ENCODE peak calls at places on chromosomes 3 and 15, in nine cellular contexts. T is breast epithelium; G is mesenchymal stem cell; Y is CD8-positive, alpha-beta memory T cell; Q is right cardiac atrium; D is neuronal stem cell; L is heart left ventricle; P is heart right ventricle; R is endodermal cell. H is an unnamed sample. For H3K4me1, the result is how much of the 10 kb centered on the place peaks cover.

GRCh38 chr3:153958635-153959320 is 162.4 kb upstream of the ARHGEF26 start:
- DNase-seq in T (no peak), G (peak), Y (no peak), Q (no peak), D (no peak), L (no peak), P (no peak), R (no peak), H (no peak)

GRCh38 chr15:54644796-54645195 is 551.9 kb downstream of the RSL24D1 start:
- DNase-seq in T (no peak), G (no peak), Y (no peak), Q (no peak), D (no peak), L (no peak), P (no peak), R (no peak), H (no peak)

GRCh38 chr3:69392415-69392814 is 6.5 kb upstream of the FRMD4B start:
- DNase-seq in T (no peak), G (no peak), Y (no peak), Q (no peak), D (no peak), L (no peak), P (no peak), R (no peak), H (no peak)

GRCh38 chr3:195105389-195105788 is 165.6 kb downstream of the XXYLT1 start:
- DNase-seq in T (no peak), G (peak), Y (peak), Q (no peak), D (no peak), L (no peak), P (no peak), R (no peak), H (no peak)

GRCh38 chr15:41258706-41259471 is 27.8 kb downstream of the CHP1 start:
- DNase-seq in T (no peak), G (peak), Y (no peak), Q (no peak), D (no peak), L (no peak), P (no peak), R (no peak), H (no peak)

GRCh38 chr3:69294014-69294771 is 91.7 kb downstream of the FRMD4B start:
- DNase-seq in T (no peak), G (peak), Y (no peak), Q (no peak), D (no peak), L (no peak), P (no peak), R (no peak), H (no peak)

GRCh38 chr3:158842946-158843345 is 41.1 kb downstream of the MFSD1 start:
- DNase-seq in T (no peak), G (no peak), Y (no peak), Q (no peak), D (no peak), L (no peak), P (no peak), R (no peak), H (no peak)

GRCh38 chr3:108590443-108590842 is 921 bp downstream of the DZIP3 start:
- DNase-seq in T (no peak), G (peak), Y (no peak), Q (no peak), D (no peak), L (no peak), P (no peak), R (no peak), H (no peak)

GRCh38 chr3:196135693-196136639 is 54.1 kb upstream of the TFRC start:
- DNase-seq in T (peak), G (no peak), Y (no peak), Q (no peak), D (no peak), L (no peak), P (no peak), R (no peak), H (no peak)

GRCh38 chr3:60001369-60001768 is 951.5 kb upstream of the CFAP20DC start:
- DNase-seq in T (no peak), G (no peak), Y (no peak), Q (no peak), D (no peak), L (no peak), P (no peak), R (no peak), H (no peak)

GRCh38 chr3:100850721-100851120 is 141.4 kb downstream of the TFG start:
- DNase-seq in T (no peak), G (no peak), Y (no peak), Q (no peak), D (no peak), L (no peak), P (no peak), R (no peak), H (no peak)

GRCh38 chr3:148833223-148833622 is 5.6 kb downstream of the CPB1 start:
- DNase-seq in T (no peak), G (no peak), Y (no peak), Q (no peak), D (no peak), L (no peak), P (no peak), R (no peak), H (no peak)

GRCh38 chr15:70488002-70488605 is 275.3 kb downstream of the UACA start:
- DNase-seq in T (peak), G (peak), Y (peak), Q (peak), D (peak), L (peak), P (peak), R (peak), H (peak)

GRCh38 chr3:41202834-41203345 is 3.6 kb downstream of the CTNNB1 start:
- DNase-seq in T (no peak), G (peak), Y (no peak), Q (no peak), D (no peak), L (no peak), P (no peak), R (no peak), H (no peak)

GRCh38 chr3:119559441-119559963 is at the start of gene CD80:
- DNase-seq in T (no peak), G (peak), Y (peak), Q (peak), D (no peak), L (peak), P (peak), R (peak), H (no peak)

GRCh38 chr3:160331127-160331937 is 67.7 kb downstream of the IFT80 start:
- DNase-seq in T (no peak), G (peak), Y (no peak), Q (no peak), D (no peak), L (no peak), P (no peak), R (no peak), H (no peak)

GRCh38 chr15:70947369-70948335 is 55.0 kb downstream of the LRRC49 start:
- DNase-seq in T (no peak), G (no peak), Y (no peak), Q (no peak), D (no peak), L (no peak), P (no peak), R (no peak), H (no peak)

GRCh38 chr3:48034000-48034516 is 17.8 kb upstream of the MAP4 start:
- DNase-seq in T (no peak), G (peak), Y (no peak), Q (no peak), D (no peak), L (no peak), P (no peak), R (no peak), H (no peak)

GRCh38 chr3:45907769-45908705 is 21.7 kb downstream of the CCR9 start:
- DNase-seq in T (no peak), G (peak), Y (peak), Q (no peak), D (no peak), L (no peak), P (no peak), R (peak), H (no peak)

GRCh38 chr15:60788514-60789091 is 309.7 kb upstream of the ICE2 start:
- DNase-seq in T (no peak), G (no peak), Y (no peak), Q (peak), D (no peak), L (no peak), P (no peak), R (no peak), H (no peak)

GRCh38 chr3:179149239-179149887 is 1.2 kb downstream of the PIK3CA start:
- DNase-seq in T (no peak), G (peak), Y (peak), Q (no peak), D (peak), L (no peak), P (no peak), R (no peak), H (no peak)

GRCh38 chr3:171838218-171838720 is 4.9 kb upstream of the TMEM212 start:
- DNase-seq in T (peak), G (peak), Y (no peak), Q (peak), D (no peak), L (peak), P (peak), R (peak), H (no peak)
- H3K27ac ChIP-seq in T (peak), G (peak), Y (no peak), Q (peak), D (no peak), L (peak), P (peak), R (peak), H (peak)

GRCh38 chr3:61562810-61563613 is 1.6 kb downstream of the PTPRG start:
- DNase-seq in T (no peak), G (peak), Y (no peak), Q (peak), D (no peak), L (peak), P (peak), R (peak), H (no peak)

GRCh38 chr3:61564405-61565059 is 3.2 kb downstream of the PTPRG start:
- DNase-seq in T (peak), G (peak), Y (no peak), Q (peak), D (peak), L (peak), P (peak), R (peak), H (peak)

GRCh38 chr3:61562042-61562809 is 855 bp downstream of the PTPRG start:
- DNase-seq in T (no peak), G (peak), Y (no peak), Q (peak), D (no peak), L (peak), P (peak), R (no peak), H (no peak)

GRCh38 chr3:61565569-61565968 is 4.2 kb downstream of the PTPRG start:
- DNase-seq in T (no peak), G (no peak), Y (no peak), Q (no peak), D (no peak), L (no peak), P (no peak), R (no peak), H (no peak)

DNA sequence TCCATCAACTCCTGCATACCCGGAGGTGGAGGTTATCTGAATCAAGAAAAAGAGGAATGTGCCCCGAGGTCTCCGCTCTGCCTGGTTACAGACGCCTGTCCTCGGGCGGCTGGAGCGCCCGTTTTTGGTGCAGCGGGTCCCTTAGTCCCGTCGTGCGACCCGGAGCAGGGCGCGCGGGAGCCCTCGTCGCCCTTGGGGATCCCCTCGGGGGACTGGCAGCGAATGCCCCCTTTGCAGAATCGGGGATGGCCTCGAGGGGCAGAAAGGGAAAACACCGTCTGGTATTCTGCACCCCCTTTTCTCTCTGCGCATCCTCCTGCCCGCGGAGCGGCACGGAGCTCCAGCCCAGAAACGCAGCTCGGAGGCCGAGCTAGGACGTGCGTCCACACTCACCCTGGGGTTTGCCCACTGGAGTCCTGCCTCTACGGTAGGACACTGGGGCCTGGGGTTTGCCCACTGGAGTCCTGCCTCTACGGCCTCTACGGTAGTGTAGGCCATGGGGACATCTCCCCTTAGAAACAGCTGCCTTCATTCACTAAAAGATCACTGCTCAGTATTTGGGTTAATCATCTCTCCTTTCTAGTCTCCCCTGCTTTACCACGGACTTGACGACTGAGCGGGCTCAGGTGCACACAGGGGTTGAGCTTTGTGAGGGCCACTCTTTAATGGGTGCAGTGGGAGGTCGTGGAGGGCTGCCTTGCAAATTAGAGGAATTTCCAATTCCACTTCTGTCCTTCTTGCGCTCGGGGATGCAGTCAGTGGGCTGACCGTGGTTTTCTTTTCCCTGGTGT is 2.4 kb downstream of the PTPRG start:
- DNase-seq in T (no peak), G (peak), Y (no peak), Q (peak), D (no peak), L (no peak), P (peak), R (peak), H (peak)
- H3K4me3 ChIP-seq in T (peak), G (peak), Y (no peak), Q (peak), D (peak), L (peak), P (peak), R (peak), H (peak)

GRCh38 chr15:64665179-64665578 is 110.2 kb downstream of the RBPMS2 start:
- DNase-seq in T (no peak), G (no peak), Y (no peak), Q (no peak), D (no peak), L (no peak), P (no peak), R (no peak), H (no peak)
- H3K4me1 ChIP-seq in T (under half), G (under half), Y (under half), Q (under half), D (under half), L (under half), P (under half), R (under half), H (under half)

GRCh38 chr3:12579919-12580318 is 23.0 kb downstream of the MKRN2 start:
- DNase-seq in T (no peak), G (peak), Y (no peak), Q (no peak), D (no peak), L (no peak), P (no peak), R (no peak), H (no peak)
- H3K27ac ChIP-seq in T (no peak), G (no peak), Y (no peak), Q (no peak), D (no peak), L (no peak), P (no peak), R (peak), H (peak)

H was measured in left lung.